ENCODE peak calls at places on chromosomes 7 and 10, in ten cellular contexts. Y is esophagus squamous epithelium, V is HCT116, E is sigmoid colon, W is heart left ventricle, N is suprapubic skin, I is transverse colon, R is breast epithelium, J is right lobe of liver, F is uterus. L is an unnamed sample.

GRCh38 chr10:50470798-50471582 is 152.8 kb downstream of the SGMS1 start:
- DNase-seq in Y (no peak), V (no peak), E (no peak), W (no peak), N (no peak), I (no peak), R (no peak), J (no peak), F (no peak), L (no peak)

GRCh38 chr7:16471933-16472332 is 6.4 kb upstream of the SOSTDC1 start:
- DNase-seq in Y (no peak), V (no peak), E (no peak), W (no peak), N (no peak), I (no peak), R (no peak), J (no peak), F (no peak), L (no peak)

GRCh38 chr7:73985737-73986141 is 42.2 kb upstream of the ELN start:
- DNase-seq in Y (no peak), V (no peak), E (no peak), W (peak), N (no peak), I (no peak), R (no peak), J (no peak), F (no peak), L (no peak)

GRCh38 chr10:131901181-131901829 is 497 bp downstream of the PPP2R2D start:
- DNase-seq in Y (no peak), V (no peak), E (peak), W (peak), N (peak), I (peak), R (no peak), J (peak), F (peak), L (peak)

GRCh38 chr10:125407000-125407502 is 246.7 kb upstream of the CTBP2 start:
- DNase-seq in Y (no peak), V (peak), E (no peak), W (no peak), N (no peak), I (no peak), R (peak), J (no peak), F (no peak), L (no peak)

GRCh38 chr7:5602734-5603133 is 178.7 kb downstream of the RNF216 start:
- DNase-seq in Y (no peak), V (no peak), E (no peak), W (no peak), N (no peak), I (no peak), R (no peak), J (no peak), F (no peak), L (no peak)

GRCh38 chr7:50728184-50728583 is 54.5 kb downstream of the GRB10 start:
- DNase-seq in Y (no peak), V (no peak), E (no peak), W (no peak), N (no peak), I (no peak), R (no peak), J (no peak), F (no peak), L (no peak)

GRCh38 chr7:77687747-77688144 is 8.5 kb upstream of the RSBN1L start:
- DNase-seq in Y (no peak), V (no peak), E (no peak), W (no peak), N (no peak), I (no peak), R (no peak), J (no peak), F (no peak), L (no peak)

GRCh38 chr7:107613948-107614347 is 33.9 kb downstream of the BCAP29 start:
- DNase-seq in Y (no peak), V (no peak), E (no peak), W (no peak), N (no peak), I (no peak), R (no peak), J (no peak), F (no peak), L (no peak)

GRCh38 chr10:30441974-30442606 is 8.1 kb downstream of the MAP3K8 start:
- DNase-seq in Y (no peak), V (no peak), E (no peak), W (no peak), N (no peak), I (no peak), R (no peak), J (no peak), F (no peak), L (no peak)

GRCh38 chr10:110279062-110279986 is 25.4 kb downstream of the SMNDC1 start:
- DNase-seq in Y (no peak), V (peak), E (peak), W (no peak), N (no peak), I (peak), R (peak), J (no peak), F (peak), L (peak)

GRCh38 chr10:122173337-122173736 is 97.8 kb upstream of the BTBD16 start:
- DNase-seq in Y (no peak), V (no peak), E (no peak), W (no peak), N (no peak), I (no peak), R (no peak), J (no peak), F (no peak), L (no peak)

GRCh38 chr7:27453702-27454405 is 208.8 kb downstream of the HIBADH start:
- DNase-seq in Y (no peak), V (no peak), E (no peak), W (no peak), N (no peak), I (no peak), R (no peak), J (no peak), F (no peak), L (peak)

GRCh38 chr10:111410740-111411139 is 333.9 kb downstream of the ADRA2A start:
- DNase-seq in Y (no peak), V (no peak), E (no peak), W (no peak), N (no peak), I (no peak), R (no peak), J (no peak), F (no peak), L (no peak)

GRCh38 chr10:120735773-120736371 is 115.3 kb upstream of the WDR11 start:
- DNase-seq in Y (no peak), V (peak), E (no peak), W (no peak), N (no peak), I (no peak), R (no peak), J (no peak), F (no peak), L (peak)

GRCh38 chr10:78973901-78974408 is 94.8 kb upstream of the ZMIZ1 start:
- DNase-seq in Y (no peak), V (peak), E (peak), W (peak), N (peak), I (no peak), R (peak), J (peak), F (no peak), L (peak)

GRCh38 chr10:71889388-71889987 is 38.4 kb upstream of the PSAP start:
- DNase-seq in Y (no peak), V (no peak), E (no peak), W (no peak), N (no peak), I (no peak), R (no peak), J (no peak), F (no peak), L (no peak)

GRCh38 chr10:48759113-48759901 is 74.6 kb downstream of the WDFY4 start:
- DNase-seq in Y (no peak), V (no peak), E (no peak), W (no peak), N (no peak), I (no peak), R (no peak), J (no peak), F (no peak), L (peak)

GRCh38 chr7:24227603-24228359 is 56.2 kb upstream of the NPY start:
- DNase-seq in Y (no peak), V (no peak), E (no peak), W (no peak), N (no peak), I (no peak), R (no peak), J (no peak), F (no peak), L (peak)

GRCh38 chr7:139594911-139595476 is 71.5 kb downstream of the CLEC2L start:
- DNase-seq in Y (no peak), V (no peak), E (no peak), W (no peak), N (no peak), I (no peak), R (no peak), J (no peak), F (no peak), L (no peak)

GRCh38 chr7:2934211-2934731 is 90.2 kb upstream of the GNA12 start:
- DNase-seq in Y (no peak), V (peak), E (peak), W (peak), N (no peak), I (no peak), R (no peak), J (peak), F (no peak), L (peak)

GRCh38 chr7:95687759-95688343 is 84.5 kb upstream of the DYNC1I1 start:
- DNase-seq in Y (no peak), V (peak), E (no peak), W (no peak), N (no peak), I (no peak), R (no peak), J (no peak), F (no peak), L (peak)

GRCh38 chr7:1663857-1664651 is 6.0 kb upstream of the ELFN1 start:
- DNase-seq in Y (no peak), V (no peak), E (peak), W (peak), N (peak), I (peak), R (no peak), J (no peak), F (peak), L (no peak)

GRCh38 chr7:28732037-28732869 is 225.9 kb downstream of the TRIL start:
- DNase-seq in Y (no peak), V (no peak), E (no peak), W (no peak), N (no peak), I (no peak), R (no peak), J (no peak), F (peak), L (no peak)

GRCh38 chr7:74101061-74101681 is 17.6 kb downstream of the LIMK1 start:
- DNase-seq in Y (no peak), V (no peak), E (peak), W (no peak), N (no peak), I (peak), R (no peak), J (no peak), F (no peak), L (no peak)

GRCh38 chr7:150855476-150856302 is 3.4 kb downstream of the AOC1 start:
- DNase-seq in Y (no peak), V (no peak), E (peak), W (no peak), N (no peak), I (no peak), R (no peak), J (no peak), F (no peak), L (no peak)

GRCh38 chr10:131056781-131057180 is 254.7 kb downstream of the TCERG1L start:
- DNase-seq in Y (no peak), V (no peak), E (no peak), W (no peak), N (peak), I (no peak), R (no peak), J (no peak), F (no peak), L (no peak)

GRCh38 chr10:121974535-121975294 is at the start of gene NSMCE4A:
- DNase-seq in Y (no peak), V (peak), E (peak), W (peak), N (peak), I (peak), R (peak), J (peak), F (peak), L (peak)

GRCh38 chr10:102302611-102303010 is 57.3 kb downstream of the GBF1 start:
- DNase-seq in Y (no peak), V (no peak), E (no peak), W (no peak), N (no peak), I (no peak), R (no peak), J (no peak), F (no peak), L (no peak)

GRCh38 chr10:10508241-10508640 is 509.4 kb upstream of the CELF2 start:
- DNase-seq in Y (no peak), V (no peak), E (no peak), W (no peak), N (no peak), I (no peak), R (no peak), J (no peak), F (no peak), L (no peak)

GRCh38 chr10:70782401-70783055 is 2.6 kb downstream of the TBATA start:
- DNase-seq in Y (no peak), V (no peak), E (no peak), W (no peak), N (no peak), I (no peak), R (peak), J (no peak), F (no peak), L (no peak)

GRCh38 chr10:35635576-35635975 is 6.5 kb downstream of the FZD8 start:
- DNase-seq in Y (no peak), V (peak), E (no peak), W (no peak), N (no peak), I (peak), R (no peak), J (no peak), F (peak), L (peak)

GRCh38 chr7:149799397-149800168 is 26.2 kb upstream of the ZNF467 start:
- DNase-seq in Y (no peak), V (no peak), E (no peak), W (no peak), N (no peak), I (peak), R (no peak), J (peak), F (no peak), L (peak)

GRCh38 chr7:130909881-130910672 is 176.1 kb upstream of the KLF14 start:
- DNase-seq in Y (no peak), V (no peak), E (no peak), W (no peak), N (no peak), I (no peak), R (no peak), J (no peak), F (no peak), L (no peak)

GRCh38 chr7:130912086-130912909 is 178.3 kb upstream of the KLF14 start:
- DNase-seq in Y (no peak), V (no peak), E (no peak), W (no peak), N (no peak), I (no peak), R (no peak), J (no peak), F (no peak), L (no peak)

GRCh38 chr7:130912910-130913720 is 179.1 kb upstream of the KLF14 start:
- DNase-seq in Y (peak), V (peak), E (peak), W (peak), N (peak), I (peak), R (peak), J (peak), F (peak), L (peak)

GRCh38 chr7:130909161-130909836 is 175.3 kb upstream of the KLF14 start:
- DNase-seq in Y (no peak), V (no peak), E (no peak), W (no peak), N (no peak), I (no peak), R (no peak), J (no peak), F (no peak), L (no peak)

GRCh38 chr7:130910949-130911944 is 177.2 kb upstream of the KLF14 start:
- DNase-seq in Y (no peak), V (no peak), E (no peak), W (no peak), N (no peak), I (no peak), R (no peak), J (no peak), F (no peak), L (peak)
- TF ChIP-seq POLR2A in Y (no peak), V (no peak), E (peak), W (no peak), N (no peak), I (peak), R (no peak), J (no peak), F (no peak), L (no peak)

GRCh38 chr7:7239346-7239745 is 57.0 kb downstream of the C1GALT1 start:
- DNase-seq in Y (no peak), V (no peak), E (no peak), W (no peak), N (no peak), I (no peak), R (no peak), J (no peak), F (no peak), L (no peak)
- TF ChIP-seq POLR2A in Y (no peak), V (no peak), E (no peak), W (no peak), N (no peak), I (no peak), R (no peak), J (no peak), F (no peak), L (no peak)

GRCh38 chr7:136058561-136058960 is 81.4 kb upstream of the MTPN start:
- DNase-seq in Y (no peak), V (no peak), E (no peak), W (no peak), N (no peak), I (no peak), R (no peak), J (no peak), F (no peak), L (no peak)

GRCh38 chr7:136062625-136063336 is 85.6 kb upstream of the MTPN start:
- DNase-seq in Y (no peak), V (no peak), E (no peak), W (no peak), N (no peak), I (no peak), R (no peak), J (no peak), F (no peak), L (no peak)

GRCh38 chr7:136064098-136064497 is 86.9 kb upstream of the MTPN start:
- DNase-seq in Y (no peak), V (no peak), E (no peak), W (no peak), N (no peak), I (no peak), R (no peak), J (no peak), F (no peak), L (no peak)

GRCh38 chr7:136063337-136063666 is 86.1 kb upstream of the MTPN start:
- DNase-seq in Y (no peak), V (no peak), E (no peak), W (no peak), N (no peak), I (no peak), R (no peak), J (no peak), F (no peak), L (no peak)

DNA sequence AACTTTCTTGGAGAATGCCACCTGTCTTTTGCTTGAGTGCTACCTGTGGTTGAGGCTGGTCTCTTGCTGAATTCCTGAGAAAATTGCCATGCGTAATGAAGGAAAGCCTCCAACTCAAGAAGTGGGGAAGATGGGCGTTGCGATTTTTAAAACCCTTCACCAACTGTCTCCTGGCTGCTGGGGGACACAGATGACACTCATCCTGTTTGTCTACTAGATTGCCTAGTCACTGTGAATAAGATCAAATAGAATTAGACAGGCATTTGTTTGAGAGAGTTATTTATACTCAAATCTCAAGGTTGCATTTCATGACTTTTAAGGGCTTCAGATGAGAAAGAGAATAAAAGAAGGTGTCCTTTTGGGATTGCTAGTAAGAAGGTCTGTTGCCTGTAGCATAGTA is 84.3 kb upstream of the MTPN start:
- DNase-seq in Y (no peak), V (no peak), E (no peak), W (no peak), N (no peak), I (no peak), R (no peak), J (no peak), F (no peak), L (no peak)
- TF ChIP-seq POLR2A in Y (no peak), V (no peak), E (no peak), W (no peak), N (no peak), I (no peak), R (no peak), J (no peak), F (no peak), L (no peak)

GRCh38 chr7:85185355-85186082 is 1.3 kb downstream of the SEMA3D start:
- DNase-seq in Y (no peak), V (no peak), E (peak), W (peak), N (peak), I (peak), R (peak), J (peak), F (peak), L (no peak)

GRCh38 chr7:85186083-85186520 is 754 bp downstream of the SEMA3D start:
- DNase-seq in Y (no peak), V (no peak), E (peak), W (peak), N (no peak), I (peak), R (no peak), J (no peak), F (peak), L (no peak)

GRCh38 chr7:85186521-85187241 is at the start of gene SEMA3D:
- DNase-seq in Y (no peak), V (peak), E (peak), W (peak), N (peak), I (peak), R (peak), J (peak), F (peak), L (peak)

GRCh38 chr7:85183296-85183695 is 3.6 kb downstream of the SEMA3D start:
- DNase-seq in Y (no peak), V (no peak), E (no peak), W (no peak), N (no peak), I (no peak), R (no peak), J (no peak), F (no peak), L (no peak)

GRCh38 chr7:85184599-85185354 is 2.1 kb downstream of the SEMA3D start:
- DNase-seq in Y (no peak), V (no peak), E (no peak), W (peak), N (no peak), I (peak), R (no peak), J (no peak), F (no peak), L (no peak)
- TF ChIP-seq POLR2A in Y (no peak), V (no peak), E (no peak), W (no peak), N (no peak), I (no peak), R (no peak), J (no peak), F (no peak), L (no peak)

GRCh38 chr7:105413887-105414437 is 25.2 kb upstream of the SRPK2 start:
- DNase-seq in Y (no peak), V (no peak), E (no peak), W (no peak), N (no peak), I (no peak), R (no peak), J (no peak), F (no peak), L (peak)
- TF ChIP-seq POLR2A in Y (no peak), V (no peak), E (no peak), W (no peak), N (no peak), I (no peak), R (no peak), J (no peak), F (no peak), L (no peak)

GRCh38 chr10:4770766-4771553 is 55.0 kb upstream of the AKR1E2 start:
- DNase-seq in Y (no peak), V (peak), E (no peak), W (no peak), N (no peak), I (no peak), R (no peak), J (no peak), F (no peak), L (peak)
- TF ChIP-seq POLR2A in Y (no peak), V (no peak), E (no peak), W (no peak), N (no peak), I (no peak), R (no peak), J (no peak), F (no peak), L (no peak)